ENCODE peak calls at places on chromosome 6, in eight cellular contexts. U is spleen; F is effector memory CD4-positive, alpha-beta T cell; O is transverse colon; X is GM23338; E is heart left ventricle; D is tibial nerve; G is Caco-2. I is an unnamed sample.
A peak's percentile ranks its signal among the peaks of the same experiment; 100 is the strongest.

GRCh38 chr6:14272111-14273085 is 154.8 kb downstream of the CD83 start:
- DNase-seq in U (no peak), F (no peak), O (no peak), X (no peak), E (no peak), D (no peak), G (no peak), I (no peak)

GRCh38 chr6:125188037-125188436 is 34.5 kb downstream of the TPD52L1 start:
- DNase-seq in U (no peak), F (no peak), O (no peak), X (no peak), E (no peak), D (no peak), G (no peak), I (no peak)

GRCh38 chr6:40906759-40907158 is 132.3 kb downstream of the UNC5CL start:
- DNase-seq in U (no peak), F (no peak), O (no peak), X (no peak), E (no peak), D (no peak), G (no peak), I (no peak)

GRCh38 chr6:166644631-166645030 is 17.6 kb upstream of the RPS6KA2 start:
- DNase-seq in U (no peak), F (no peak), O (no peak), X (no peak), E (no peak), D (no peak), G (no peak), I (no peak)

GRCh38 chr6:33192671-33193602 is 670 bp upstream of the COL11A2 start:
- DNase-seq in U (peak; percentile 86), F (no peak), O (peak; percentile 32), X (peak; percentile 68), E (peak; percentile 70), D (no peak), G (no peak), I (peak; percentile 87)

GRCh38 chr6:39391182-39391581 is 68.7 kb upstream of the KCNK16 start:
- DNase-seq in U (no peak), F (no peak), O (no peak), X (no peak), E (no peak), D (no peak), G (no peak), I (no peak)

GRCh38 chr6:57013501-57013900 is 33.0 kb upstream of the KIAA1586 start:
- DNase-seq in U (no peak), F (no peak), O (no peak), X (no peak), E (no peak), D (no peak), G (no peak), I (no peak)

GRCh38 chr6:155216312-155217028 is 47.3 kb upstream of the CLDN20 start:
- DNase-seq in U (no peak), F (no peak), O (no peak), X (peak; percentile 41), E (no peak), D (no peak), G (no peak), I (peak; percentile 69)

GRCh38 chr6:22214314-22214713 is 82.5 kb downstream of the PRL start:
- DNase-seq in U (no peak), F (no peak), O (no peak), X (no peak), E (no peak), D (no peak), G (no peak), I (no peak)

GRCh38 chr6:150078788-150079187 is 9.9 kb upstream of the ULBP3 start:
- DNase-seq in U (no peak), F (no peak), O (peak; percentile 53), X (no peak), E (no peak), D (no peak), G (no peak), I (no peak)

GRCh38 chr6:169172435-169172834 is 81.2 kb downstream of the THBS2 start:
- DNase-seq in U (no peak), F (no peak), O (no peak), X (no peak), E (no peak), D (peak; percentile 78), G (no peak), I (no peak)

GRCh38 chr6:55293116-55293515 is 34.2 kb upstream of the GFRAL start:
- DNase-seq in U (no peak), F (no peak), O (no peak), X (peak; percentile 67), E (no peak), D (no peak), G (no peak), I (no peak)

GRCh38 chr6:118680452-118681095 is 29.2 kb upstream of the CEP85L start:
- DNase-seq in U (no peak), F (no peak), O (no peak), X (no peak), E (no peak), D (no peak), G (no peak), I (no peak)

GRCh38 chr6:95431637-95432228 is 145.6 kb upstream of the MANEA start:
- DNase-seq in U (no peak), F (no peak), O (peak; percentile 16), X (peak; percentile 56), E (no peak), D (peak; percentile 18), G (no peak), I (peak; percentile 4)

GRCh38 chr6:193180-193579 is 99.1 kb upstream of the DUSP22 start:
- DNase-seq in U (no peak), F (no peak), O (no peak), X (no peak), E (no peak), D (no peak), G (no peak), I (no peak)

GRCh38 chr6:143940011-143940597 is 68.0 kb downstream of the PLAGL1 start:
- DNase-seq in U (no peak), F (peak; percentile 9), O (peak; percentile 62), X (peak; percentile 78), E (no peak), D (no peak), G (peak; percentile 55), I (peak; percentile 78)

GRCh38 chr6:141587482-141588266 is 545.1 kb upstream of the GJE1 start:
- DNase-seq in U (no peak), F (no peak), O (no peak), X (no peak), E (no peak), D (no peak), G (no peak), I (no peak)

GRCh38 chr6:116444092-116444491 is 17.1 kb upstream of the CALHM6 start:
- DNase-seq in U (no peak), F (no peak), O (no peak), X (peak; percentile 44), E (no peak), D (no peak), G (no peak), I (no peak)

GRCh38 chr6:24069546-24069945 is 56.5 kb upstream of the NRSN1 start:
- DNase-seq in U (no peak), F (no peak), O (no peak), X (no peak), E (no peak), D (no peak), G (no peak), I (no peak)

GRCh38 chr6:135851442-135852271 is at the start of gene PDE7B:
- DNase-seq in U (peak; percentile 89), F (no peak), O (peak; percentile 74), X (peak; percentile 56), E (peak; percentile 85), D (peak; percentile 69), G (no peak), I (peak; percentile 32)
- H3K4me3 ChIP-seq in U (peak within 1 kb of the TSS; percentile 23), F (peak within 1 kb of the TSS; percentile 41), O (peak within 1 kb of the TSS; percentile 21), X (no peak within 1 kb of the TSS), E (peak within 1 kb of the TSS; percentile 45), D (peak within 1 kb of the TSS; percentile 17), G (no peak within 1 kb of the TSS), I (no peak within 1 kb of the TSS)

DNA sequence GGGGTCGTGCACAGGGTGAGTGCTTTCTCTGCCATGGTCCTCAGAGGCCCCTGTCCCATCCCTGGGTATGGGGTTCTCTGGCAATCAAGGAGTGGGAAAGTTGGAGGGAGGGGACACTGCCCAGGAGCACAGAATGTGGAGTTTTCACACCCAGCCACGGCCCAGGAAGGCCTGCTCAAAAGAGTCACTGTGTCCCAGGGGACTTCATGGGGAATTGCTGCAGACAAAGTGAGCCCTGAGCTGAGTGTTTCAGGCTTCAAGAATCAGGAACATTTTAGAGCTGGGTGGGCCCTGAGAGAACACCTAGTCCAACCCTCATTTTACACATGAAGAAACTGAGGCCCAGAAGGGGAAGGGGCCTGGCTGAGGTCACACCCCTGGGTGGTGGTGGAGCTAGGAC is 5.7 kb downstream of the MAPK13 start:
- DNase-seq in U (no peak), F (no peak), O (no peak), X (no peak), E (no peak), D (no peak), G (no peak), I (no peak)
- H3K27me3 ChIP-seq in U (no peaks in the 10 kb centered on the region), F (no peaks in the 10 kb centered on the region), O (peaks cover under 1% of the 10 kb centered on the region), X (peaks cover under 1% of the 10 kb centered on the region), E (peaks cover 4% of the 10 kb centered on the region), D (no peaks in the 10 kb centered on the region), G (no peaks in the 10 kb centered on the region), I (peaks cover under 1% of the 10 kb centered on the region)

DNA sequence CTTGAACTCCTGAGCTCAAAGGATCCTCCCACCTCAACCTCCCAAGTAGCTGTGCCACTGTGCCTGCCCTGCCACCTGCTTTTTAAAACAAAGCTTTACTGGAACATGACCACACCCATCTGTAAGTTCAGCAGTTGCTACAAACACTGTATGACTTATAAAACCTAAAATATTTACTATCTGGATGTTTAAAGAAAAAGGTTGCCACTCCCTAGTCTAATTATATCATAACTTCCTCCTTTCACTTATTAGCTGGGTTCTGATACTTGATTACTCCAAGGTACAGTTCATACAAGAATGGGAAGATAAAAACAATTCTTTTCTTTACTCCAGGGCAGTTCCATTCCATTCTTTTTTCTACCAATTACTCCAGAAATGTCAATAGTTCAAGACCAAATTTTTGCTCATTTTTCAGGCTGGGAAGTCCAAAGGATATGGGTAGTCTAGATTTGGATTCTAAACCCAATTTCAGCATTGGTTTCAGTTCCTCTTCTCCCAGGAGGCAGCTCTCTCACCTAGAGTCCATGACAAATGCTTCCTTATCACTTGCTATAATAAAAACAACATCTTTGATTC is 63.1 kb downstream of the SEC63 start:
- DNase-seq in U (no peak), F (no peak), O (peak; percentile 67), X (no peak), E (no peak), D (no peak), G (no peak), I (no peak)
- H3K36me3 ChIP-seq in U (peaks cover 39% of the 10 kb centered on the region), F (peaks cover 34% of the 10 kb centered on the region), O (peaks cover 32% of the 10 kb centered on the region), X (peaks cover 42% of the 10 kb centered on the region), E (peaks cover 18% of the 10 kb centered on the region), D (peaks cover 7% of the 10 kb centered on the region), G (peaks cover 2% of the 10 kb centered on the region), I (peaks cover 19% of the 10 kb centered on the region)

GRCh38 chr6:37560737-37561103 is 61.0 kb upstream of the CCDC167 start:
- DNase-seq in U (no peak), F (no peak), O (no peak), X (no peak), E (no peak), D (no peak), G (no peak), I (no peak)
- H3K4me3 ChIP-seq in U (no peak overlapping the region), F (no peak overlapping the region), O (no peak overlapping the region), X (no peak overlapping the region), E (no peak overlapping the region), D (no peak overlapping the region), G (no peak overlapping the region), I (no peak overlapping the region)

GRCh38 chr6:123803862-123804681 is at the start of gene NKAIN2:
- DNase-seq in U (peak; percentile 71), F (no peak), O (no peak), X (peak; percentile 74), E (peak; percentile 28), D (no peak), G (no peak), I (no peak)
- H3K27me3 ChIP-seq in U (peaks cover 39% of the 10 kb centered on the region), F (peaks cover 6% of the 10 kb centered on the region), O (peaks cover 74% of the 10 kb centered on the region), X (peaks cover 46% of the 10 kb centered on the region), E (peaks cover 72% of the 10 kb centered on the region), D (no peaks in the 10 kb centered on the region), G (no peaks in the 10 kb centered on the region), I (peaks cover 26% of the 10 kb centered on the region)